ENCODE peak calls at places on chromosomes 7 and 10, in six cellular contexts. H, R, L, T, M and C are unnamed samples.
A peak's percentile ranks its signal among the peaks of the same experiment; 100 is the strongest.

GRCh38 chr7:17298840-17299476 is 506 bp downstream of the AHR start:
- DNase-seq in T (no peak), M (peak; percentile 55), R (peak; percentile 37), H (peak; percentile 72), L (peak; percentile 74), C (peak; percentile 34)

GRCh38 chr7:39069886-39070881 is 92.5 kb downstream of the POU6F2 start:
- DNase-seq in H (no peak), M (no peak), L (no peak), T (no peak), R (no peak), C (no peak)

GRCh38 chr10:71302451-71302850 is 16.6 kb upstream of the SLC29A3 start:
- DNase-seq in T (no peak), M (no peak), R (no peak), L (no peak), H (no peak), C (no peak)

GRCh38 chr7:977326-978048 is 2.1 kb upstream of the COX19 start:
- DNase-seq in T (peak; percentile 74), L (peak; percentile 25), M (no peak), H (no peak), R (no peak), C (no peak)

GRCh38 chr7:116549370-116549769 is 24.5 kb downstream of the CAV1 start:
- DNase-seq in L (no peak), M (no peak), H (no peak), T (no peak), R (no peak), C (no peak)

GRCh38 chr10:117007080-117007479 is 2.1 kb upstream of the SHTN1 start:
- DNase-seq in T (peak; percentile 44), R (no peak), H (peak; percentile 76), L (peak; percentile 51), M (peak; percentile 68), C (peak; percentile 67)

GRCh38 chr7:47968852-47969774 is 10.3 kb downstream of the HUS1 start:
- DNase-seq in M (peak; percentile 65), H (peak; percentile 77), T (no peak), L (peak; percentile 82), R (peak; percentile 25), C (peak; percentile 31)

GRCh38 chr10:26543567-26544306 is 105.6 kb downstream of the APBB1IP start:
- DNase-seq in H (no peak), T (no peak), M (no peak), R (no peak), L (no peak), C (no peak)

GRCh38 chr7:99380823-99381663 is 6.5 kb downstream of the ARPC1B start:
- DNase-seq in T (no peak), M (no peak), R (no peak), H (no peak), L (peak; percentile 71), C (no peak)

GRCh38 chr7:124754576-124755264 is 10.9 kb downstream of the GPR37 start:
- DNase-seq in H (no peak), R (no peak), T (no peak), L (no peak), M (no peak), C (no peak)

GRCh38 chr7:22061781-22062180 is 116.1 kb upstream of the CDCA7L start:
- DNase-seq in H (no peak), L (no peak), M (no peak), R (no peak), T (no peak), C (peak; percentile 5)

GRCh38 chr10:104925232-104925851 is 284.3 kb downstream of the SORCS3 start:
- DNase-seq in T (no peak), H (peak; percentile 59), M (peak; percentile 39), R (no peak), L (no peak), C (no peak)

GRCh38 chr10:131068311-131068710 is 243.2 kb downstream of the TCERG1L start:
- DNase-seq in H (no peak), R (no peak), M (no peak), L (no peak), T (no peak), C (no peak)

GRCh38 chr10:54587973-54588372 is 213.1 kb downstream of the PCDH15 start:
- DNase-seq in L (no peak), H (no peak), R (no peak), M (no peak), T (no peak), C (no peak)

GRCh38 chr10:110893559-110894179 is 21.9 kb downstream of the PDCD4 start:
- DNase-seq in H (peak; percentile 64), R (no peak), T (no peak), M (peak; percentile 36), L (peak; percentile 2), C (peak; percentile 52)

GRCh38 chr7:20220824-20221547 is 3.8 kb upstream of the MACC1 start:
- DNase-seq in T (no peak), L (peak; percentile 95), H (peak; percentile 87), R (no peak), M (peak; percentile 70), C (peak; percentile 93)

GRCh38 chr7:21054427-21055133 is 267.9 kb upstream of the SP8 start:
- DNase-seq in T (no peak), L (peak; percentile 18), M (no peak), R (no peak), H (no peak), C (no peak)

GRCh38 chr10:118917701-118918100 is 111.8 kb upstream of the NANOS1 start:
- DNase-seq in L (no peak), M (no peak), T (no peak), H (no peak), R (no peak), C (no peak)

GRCh38 chr10:69721690-69722310 is 79.9 kb upstream of the COL13A1 start:
- DNase-seq in L (peak; percentile 31), R (no peak), H (no peak), M (no peak), T (no peak), C (peak; percentile 50)

GRCh38 chr7:47244692-47245091 is 337.2 kb downstream of the TNS3 start:
- DNase-seq in T (no peak), M (no peak), H (no peak), L (no peak), R (no peak), C (no peak)

GRCh38 chr10:119498889-119499864 is 43.3 kb downstream of the RGS10 start:
- DNase-seq in L (no peak), M (no peak), H (no peak), R (no peak), T (peak; percentile 60), C (no peak)

GRCh38 chr7:138982204-138982623 is 1.0 kb upstream of the KIAA1549 start:
- DNase-seq in T (no peak), R (no peak), M (no peak), L (peak; percentile 11), H (no peak), C (no peak)

GRCh38 chr10:63670291-63670898 is 149.2 kb downstream of the REEP3 start:
- DNase-seq in H (no peak), L (peak; percentile 4), T (no peak), R (no peak), M (peak; percentile 28), C (peak; percentile 6)

GRCh38 chr10:33507662-33508425 is 173.4 kb upstream of the NRP1 start:
- DNase-seq in H (no peak), L (no peak), M (no peak), T (no peak), R (no peak), C (no peak)

GRCh38 chr7:105674200-105675030 is 93.1 kb upstream of the EFCAB10 start:
- DNase-seq in H (no peak), T (no peak), L (no peak), M (no peak), R (no peak), C (peak; percentile 27)

GRCh38 chr7:154795437-154795836 is 207.5 kb downstream of the PAXIP1 start:
- DNase-seq in M (no peak), L (no peak), T (no peak), R (no peak), H (no peak), C (no peak)